ENCODE peak calls at places on chromosomes 16 and 17, in six cellular contexts. M, N, J, T, V and W are unnamed samples.

GRCh38 chr16:31453255-31454204 is 5.8 kb upstream of the ARMC5 start:
- DNase-seq in M (no peak), N (no peak), J (no peak), T (no peak), V (no peak), W (no peak)

GRCh38 chr17:633641-634091 is 81.0 kb downstream of the VPS53 start:
- DNase-seq in M (no peak), N (no peak), J (no peak), T (no peak), V (peak), W (no peak)

GRCh38 chr16:28098959-28099945 is 35.7 kb upstream of the GSG1L start:
- DNase-seq in M (no peak), N (no peak), J (no peak), T (no peak), V (no peak), W (no peak)

GRCh38 chr17:58666858-58667267 is 25.0 kb downstream of the TEX14 start:
- DNase-seq in M (no peak), N (no peak), J (no peak), T (peak), V (no peak), W (no peak)

GRCh38 chr17:57724038-57724728 is 20.9 kb downstream of the CCDC182 start:
- DNase-seq in M (peak), N (no peak), J (no peak), T (no peak), V (no peak), W (no peak)

GRCh38 chr16:75420987-75421819 is 12.1 kb downstream of the CFDP1 start:
- DNase-seq in M (no peak), N (no peak), J (no peak), T (no peak), V (no peak), W (peak)

GRCh38 chr16:66512589-66513404 is 37.1 kb downstream of the TK2 start:
- DNase-seq in M (no peak), N (no peak), J (no peak), T (no peak), V (no peak), W (no peak)

GRCh38 chr16:82761236-82761635 is 134.5 kb downstream of the CDH13 start:
- DNase-seq in M (no peak), N (no peak), J (no peak), T (no peak), V (peak), W (no peak)

GRCh38 chr16:66656547-66656946 is 40.0 kb downstream of the CMTM4 start:
- DNase-seq in M (no peak), N (no peak), J (no peak), T (no peak), V (no peak), W (no peak)

GRCh38 chr17:33639103-33639991 is 346.3 kb upstream of the ASIC2 start:
- DNase-seq in M (no peak), N (no peak), J (no peak), T (no peak), V (no peak), W (no peak)

GRCh38 chr16:27670071-27670825 is 120.3 kb downstream of the KATNIP start:
- DNase-seq in M (no peak), N (no peak), J (no peak), T (no peak), V (no peak), W (no peak)

GRCh38 chr17:64627797-64628196 is 34.3 kb downstream of the SMURF2 start:
- DNase-seq in M (no peak), N (no peak), J (no peak), T (no peak), V (no peak), W (no peak)

GRCh38 chr16:84527486-84528269 is 23.2 kb upstream of the MEAK7 start:
- DNase-seq in M (no peak), N (no peak), J (no peak), T (no peak), V (no peak), W (no peak)

GRCh38 chr16:65121870-65122723 is at the start of gene CDH11:
- DNase-seq in M (no peak), N (no peak), J (no peak), T (no peak), V (no peak), W (peak)

GRCh38 chr16:359067-359763 is 6.7 kb upstream of the AXIN1 start:
- DNase-seq in M (no peak), N (no peak), J (no peak), T (no peak), V (no peak), W (no peak)

GRCh38 chr16:67548265-67549126 is 13.8 kb upstream of the CTCF start:
- DNase-seq in M (no peak), N (no peak), J (no peak), T (no peak), V (no peak), W (no peak)